ENCODE peak calls at places on chromosome 5, in eight cellular contexts. I, F, Q, P, V, D, T and L are unnamed samples.

GRCh38 chr5:131538177-131538593 is 96.8 kb downstream of the RAPGEF6 start:
- DNase-seq in I (no peak), F (no peak), Q (peak; percentile 72), P (no peak), V (peak; percentile 80), D (no peak), T (no peak), L (peak; percentile 70)

GRCh38 chr5:86917117-86917579 is 299.4 kb downstream of the COX7C start:
- DNase-seq in I (no peak), F (no peak), Q (peak; percentile 5), P (no peak), V (peak; percentile 68), D (no peak), T (no peak), L (peak; percentile 41)

GRCh38 chr5:164722702-164723101 is 1217.3 kb downstream of the MAT2B start:
- DNase-seq in I (no peak), F (no peak), Q (no peak), P (no peak), V (no peak), D (no peak), T (no peak), L (no peak)

GRCh38 chr5:12794476-12795332 is 890.5 kb upstream of the CTNND2 start:
- DNase-seq in I (no peak), F (no peak), Q (no peak), P (no peak), V (no peak), D (no peak), T (no peak), L (no peak)

GRCh38 chr5:77087484-77088291 is 603 bp upstream of the ZBED3 start:
- DNase-seq in I (no peak), F (no peak), Q (no peak), P (no peak), V (peak; percentile 81), D (peak; percentile 33), T (no peak), L (no peak)

GRCh38 chr5:73387630-73388370 is 60.8 kb downstream of the FOXD1 start:
- DNase-seq in I (no peak), F (peak; percentile 25), Q (no peak), P (no peak), V (no peak), D (no peak), T (no peak), L (peak; percentile 38)

GRCh38 chr5:26482817-26483375 is 555.5 kb downstream of the CDH9 start:
- DNase-seq in I (peak; percentile 43), F (no peak), Q (no peak), P (no peak), V (no peak), D (no peak), T (no peak), L (peak; percentile 1)

GRCh38 chr5:16546712-16547111 is 70.1 kb downstream of the RETREG1 start:
- DNase-seq in I (no peak), F (no peak), Q (no peak), P (no peak), V (no peak), D (no peak), T (no peak), L (no peak)

GRCh38 chr5:436641-436975 is 6.4 kb upstream of the EXOC3 start:
- DNase-seq in I (no peak), F (no peak), Q (no peak), P (peak; percentile 53), V (no peak), D (no peak), T (peak; percentile 27), L (no peak)

GRCh38 chr5:168656633-168657032 is 77.5 kb upstream of the PANK3 start:
- DNase-seq in I (no peak), F (no peak), Q (peak; percentile 69), P (no peak), V (peak; percentile 90), D (no peak), T (no peak), L (peak; percentile 91)

GRCh38 chr5:126694403-126694802 is 82.5 kb upstream of the LMNB1 start:
- DNase-seq in I (no peak), F (no peak), Q (peak; percentile 29), P (no peak), V (no peak), D (no peak), T (no peak), L (peak; percentile 76)

GRCh38 chr5:162956570-162956969 is 480.8 kb upstream of the CCNG1 start:
- DNase-seq in I (no peak), F (no peak), Q (no peak), P (no peak), V (no peak), D (no peak), T (no peak), L (no peak)

GRCh38 chr5:19709403-19709802 is 278.6 kb downstream of the CDH18 start:
- DNase-seq in I (no peak), F (no peak), Q (no peak), P (no peak), V (no peak), D (no peak), T (no peak), L (no peak)
- TF ChIP-seq CTCF in I (no peak), F (no peak), Q (no peak), P (no peak), V (no peak), D (no peak), T (no peak), L (no peak)

GRCh38 chr5:110267714-110268113 is 458.8 kb downstream of the TMEM232 start:
- DNase-seq in I (no peak), F (no peak), Q (no peak), P (no peak), V (no peak), D (no peak), T (no peak), L (no peak)
- H3K4me3 ChIP-seq in I (no peak overlapping the region), F (no peak overlapping the region), Q (no peak overlapping the region), P (no peak overlapping the region), V (no peak overlapping the region), D (no peak overlapping the region), T (no peak overlapping the region), L (no peak overlapping the region)

GRCh38 chr5:179187229-179187678 is 127.1 kb downstream of the ZNF354C start:
- DNase-seq in I (no peak), F (no peak), Q (no peak), P (no peak), V (no peak), D (peak; percentile 11), T (no peak), L (no peak)
- TF ChIP-seq CTCF in I (no peak), F (no peak), Q (no peak), P (no peak), V (peak; percentile 29), D (no peak), T (no peak), L (no peak)

GRCh38 chr5:129459485-129460120 is 495 bp upstream of the ADAMTS19 start:
- DNase-seq in I (no peak), F (no peak), Q (peak; percentile 47), P (no peak), V (peak; percentile 66), D (peak; percentile 58), T (peak; percentile 61), L (peak; percentile 71)
- H3K4me3 ChIP-seq in I (peak overlapping the region; percentile 43), F (no peak overlapping the region), Q (peak overlapping the region; percentile 50), P (peak overlapping the region; percentile 57), V (peak overlapping the region; percentile 95), D (peak overlapping the region; percentile 55), T (peak overlapping the region; percentile 64), L (peak overlapping the region; percentile 79)

GRCh38 chr5:102545175-102545574 is 46.4 kb upstream of the SLCO6A1 start:
- DNase-seq in I (no peak), F (no peak), Q (no peak), P (no peak), V (peak; percentile 15), D (no peak), T (no peak), L (no peak)
- TF ChIP-seq CTCF in I (no peak), F (no peak), Q (peak; percentile 21), P (no peak), V (peak; percentile 39), D (peak; percentile 16), T (no peak), L (peak; percentile 34)

GRCh38 chr5:105392710-105393149 is 1830.1 kb upstream of the NUDT12 start:
- DNase-seq in I (no peak), F (no peak), Q (no peak), P (no peak), V (no peak), D (no peak), T (no peak), L (peak; percentile 54)
- H3K4me3 ChIP-seq in I (no peak overlapping the region), F (no peak overlapping the region), Q (no peak overlapping the region), P (no peak overlapping the region), V (no peak overlapping the region), D (no peak overlapping the region), T (no peak overlapping the region), L (peak overlapping the region; percentile 57)

DNA sequence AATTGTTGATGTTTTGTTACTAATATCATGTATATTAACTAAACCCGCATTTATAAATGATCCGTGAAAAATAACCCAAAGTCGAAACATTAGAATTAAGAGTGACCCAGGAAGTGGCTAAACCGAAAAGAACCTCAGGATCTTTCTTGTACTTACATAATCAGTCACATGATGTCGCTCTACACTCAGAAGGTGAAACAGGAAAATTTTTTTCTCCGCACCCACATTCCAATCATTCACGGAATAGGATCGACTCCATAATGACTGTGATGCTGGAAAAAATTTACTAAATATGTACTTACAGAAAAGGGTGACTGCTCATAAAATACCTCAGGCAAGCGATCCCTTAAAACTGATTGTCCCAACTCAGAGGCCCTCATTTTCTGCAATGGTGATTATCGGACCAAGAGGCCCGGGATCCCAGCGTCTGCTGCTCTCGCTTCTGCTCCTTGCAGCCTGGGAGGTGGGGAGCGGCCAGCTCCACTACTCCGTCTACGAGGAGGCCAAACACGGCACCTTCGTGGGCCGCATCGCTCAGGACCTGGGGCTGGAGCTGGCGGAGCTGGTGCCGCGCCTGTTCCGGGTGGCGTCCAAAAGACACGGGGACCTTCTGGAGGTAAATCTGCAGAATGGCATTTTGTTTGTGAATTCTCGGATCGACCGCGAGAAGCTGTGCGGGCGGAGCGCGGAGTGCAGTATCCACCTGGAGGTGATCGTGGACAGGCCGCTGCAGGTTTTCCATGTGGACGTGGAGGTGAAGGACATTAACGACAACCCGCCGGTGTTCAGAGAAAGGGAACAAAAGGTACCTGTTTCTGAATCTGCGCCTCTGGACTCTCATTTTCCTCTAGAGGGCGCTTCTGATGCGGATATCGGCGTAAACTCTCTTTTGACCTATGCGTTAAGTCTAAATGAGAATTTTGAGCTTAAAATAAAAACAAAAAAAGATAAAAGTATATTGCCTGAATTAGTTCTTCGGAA is at the start of gene PCDHA12:
- DNase-seq in I (peak; percentile 67), F (no peak), Q (no peak), P (no peak), V (no peak), D (no peak), T (no peak), L (no peak)
- TF ChIP-seq CTCF in I (peak; percentile 68), F (no peak), Q (no peak), P (no peak), V (no peak), D (no peak), T (no peak), L (no peak)